ENCODE peak calls at places on chromosomes 16 and 17, in ten cellular contexts. B is NCI-H226; Z is GM18507; A is CD4-positive, alpha-beta T cell; Y is transverse colon; J is nephron progenitor cell; R is type B pancreatic cell; I is uterus; F is ELR; G is globus pallidus. D is an unnamed sample.

GRCh38 chr17:78129385-78130079 is 977 bp upstream of the TMC6 start:
- DNase-seq in B (no peak), Z (no peak), A (peak; percentile 59), Y (peak; percentile 50), J (no peak), R (no peak), I (no peak), F (no peak), G (no peak), D (peak; percentile 12)

GRCh38 chr17:18960803-18961511 is 9.0 kb downstream of the SLC5A10 start:
- DNase-seq in B (peak; percentile 32), Z (peak; percentile 82), A (peak; percentile 39), Y (peak; percentile 90), J (peak; percentile 94), R (peak; percentile 85), I (peak; percentile 75), F (peak; percentile 80), G (peak; percentile 38), D (peak; percentile 89)

GRCh38 chr16:24984903-24985675 is 30.1 kb downstream of the ARHGAP17 start:
- DNase-seq in B (no peak), Z (no peak), A (no peak), Y (no peak), J (no peak), R (no peak), I (no peak), F (no peak), G (no peak), D (no peak)

GRCh38 chr17:70207184-70207583 is 37.9 kb downstream of the KCNJ2 start:
- DNase-seq in B (no peak), Z (no peak), A (no peak), Y (no peak), J (no peak), R (no peak), I (no peak), F (no peak), G (no peak), D (no peak)

GRCh38 chr17:81854974-81855774 is 5.2 kb downstream of the P4HB start:
- DNase-seq in B (no peak), Z (no peak), A (no peak), Y (no peak), J (no peak), R (no peak), I (no peak), F (no peak), G (no peak), D (peak; percentile 82)

GRCh38 chr17:2101448-2102257 is 46.8 kb downstream of the HIC1 start:
- DNase-seq in B (no peak), Z (no peak), A (peak; percentile 72), Y (peak; percentile 94), J (no peak), R (no peak), I (peak; percentile 48), F (no peak), G (no peak), D (peak; percentile 86)

GRCh38 chr16:72120026-72120425 is 26.4 kb downstream of the DHX38 start:
- DNase-seq in B (no peak), Z (no peak), A (no peak), Y (no peak), J (no peak), R (peak; percentile 32), I (no peak), F (no peak), G (no peak), D (no peak)

GRCh38 chr16:53754938-53755910 is 51.3 kb downstream of the FTO start:
- DNase-seq in B (peak; percentile 85), Z (no peak), A (no peak), Y (peak; percentile 78), J (no peak), R (no peak), I (peak; percentile 86), F (peak; percentile 40), G (no peak), D (peak; percentile 78)

GRCh38 chr17:44214896-44215295 is 4.6 kb downstream of the UBTF start:
- DNase-seq in B (no peak), Z (no peak), A (no peak), Y (no peak), J (no peak), R (no peak), I (no peak), F (no peak), G (no peak), D (no peak)

GRCh38 chr17:70797166-70797565 is 627.8 kb downstream of the KCNJ2 start:
- DNase-seq in B (no peak), Z (no peak), A (no peak), Y (no peak), J (no peak), R (no peak), I (no peak), F (no peak), G (no peak), D (no peak)

GRCh38 chr16:10664720-10665126 is 30.0 kb downstream of the TEKT5 start:
- DNase-seq in B (no peak), Z (no peak), A (no peak), Y (no peak), J (no peak), R (no peak), I (no peak), F (no peak), G (no peak), D (no peak)

GRCh38 chr16:23496826-23497542 is 13.3 kb downstream of the GGA2 start:
- DNase-seq in B (peak; percentile 77), Z (no peak), A (no peak), Y (no peak), J (no peak), R (no peak), I (peak; percentile 55), F (peak; percentile 42), G (no peak), D (peak; percentile 72)

GRCh38 chr16:3188675-3188924 is 596 bp downstream of the OR1F1 start:
- DNase-seq in B (no peak), Z (no peak), A (no peak), Y (no peak), J (no peak), R (no peak), I (no peak), F (no peak), G (no peak), D (no peak)

GRCh38 chr16:733382-734207 is 6.7 kb downstream of the HAGHL start:
- DNase-seq in B (no peak), Z (no peak), A (no peak), Y (no peak), J (peak; percentile 53), R (no peak), I (peak; percentile 17), F (peak; percentile 24), G (no peak), D (no peak)

GRCh38 chr16:14172200-14172805 is 101.2 kb downstream of the MRTFB start:
- DNase-seq in B (peak; percentile 85), Z (no peak), A (no peak), Y (no peak), J (no peak), R (no peak), I (no peak), F (peak; percentile 71), G (no peak), D (no peak)

GRCh38 chr17:82767041-82767754 is 15.3 kb downstream of the TBCD start:
- DNase-seq in B (no peak), Z (no peak), A (no peak), Y (peak; percentile 72), J (peak; percentile 54), R (no peak), I (no peak), F (peak; percentile 69), G (peak; percentile 81), D (peak; percentile 60)

GRCh38 chr17:19706791-19707727 is 9.3 kb downstream of the SLC47A2 start:
- DNase-seq in B (no peak), Z (no peak), A (no peak), Y (no peak), J (no peak), R (no peak), I (no peak), F (no peak), G (no peak), D (no peak)

GRCh38 chr17:15955793-15956541 is 11.0 kb downstream of the ADORA2B start:
- DNase-seq in B (no peak), Z (no peak), A (no peak), Y (no peak), J (no peak), R (no peak), I (no peak), F (no peak), G (no peak), D (no peak)

GRCh38 chr17:77286641-77287431 is 146.1 kb downstream of the SEC14L1 start:
- DNase-seq in B (peak; percentile 98), Z (no peak), A (no peak), Y (peak; percentile 88), J (no peak), R (no peak), I (no peak), F (peak; percentile 85), G (no peak), D (peak; percentile 76)

GRCh38 chr17:8904201-8904600 is 36.7 kb upstream of the PIK3R6 start:
- DNase-seq in B (no peak), Z (no peak), A (no peak), Y (no peak), J (no peak), R (no peak), I (no peak), F (no peak), G (no peak), D (no peak)

GRCh38 chr17:14756469-14756868 is 455.6 kb downstream of the HS3ST3B1 start:
- DNase-seq in B (no peak), Z (no peak), A (no peak), Y (no peak), J (no peak), R (no peak), I (no peak), F (no peak), G (no peak), D (no peak)

GRCh38 chr17:12579245-12579644 is 86.4 kb upstream of the MYOCD start:
- DNase-seq in B (no peak), Z (no peak), A (no peak), Y (no peak), J (no peak), R (no peak), I (no peak), F (no peak), G (no peak), D (no peak)

GRCh38 chr17:28221751-28222414 is 97.1 kb upstream of the TMEM97 start:
- DNase-seq in B (no peak), Z (no peak), A (no peak), Y (no peak), J (no peak), R (no peak), I (no peak), F (peak; percentile 29), G (no peak), D (no peak)

GRCh38 chr17:79276824-79277223 is 202.2 kb downstream of the ENGASE start:
- DNase-seq in B (no peak), Z (no peak), A (no peak), Y (no peak), J (no peak), R (no peak), I (no peak), F (peak; percentile 10), G (no peak), D (peak; percentile 87)

GRCh38 chr16:89491238-89491869 is 993 bp upstream of the ANKRD11 start:
- DNase-seq in B (no peak), Z (no peak), A (no peak), Y (no peak), J (no peak), R (no peak), I (no peak), F (peak; percentile 70), G (no peak), D (no peak)

GRCh38 chr16:11248133-11248532 is 7.9 kb downstream of the SOCS1 start:
- DNase-seq in B (no peak), Z (no peak), A (no peak), Y (no peak), J (no peak), R (no peak), I (no peak), F (no peak), G (no peak), D (no peak)

GRCh38 chr16:4529085-4530060 is 9.2 kb downstream of the CDIP1 start:
- DNase-seq in B (peak; percentile 65), Z (no peak), A (no peak), Y (no peak), J (no peak), R (no peak), I (no peak), F (peak; percentile 43), G (no peak), D (peak; percentile 68)

GRCh38 chr17:57372156-57372555 is 115.8 kb downstream of the MSI2 start:
- DNase-seq in B (peak; percentile 91), Z (no peak), A (no peak), Y (no peak), J (no peak), R (no peak), I (no peak), F (peak; percentile 67), G (no peak), D (no peak)